ENCODE peak calls at places on chromosome 9, in ten cellular contexts. A, X, E, W, S, O, Y, Q, B and F are unnamed samples. For H3K9me3, the result is how much of the 10 kb centered on the place peaks cover.

GRCh38 chr9:133483611-133484010 is 4.7 kb upstream of the SLC2A6 start:
- DNase-seq in X (no peak), E (no peak), W (no peak), B (no peak), A (no peak), S (no peak), O (no peak), Y (no peak), Q (no peak), F (no peak)

GRCh38 chr9:70112981-70113380 is 69.3 kb downstream of the MAMDC2 start:
- DNase-seq in B (no peak), S (no peak), W (no peak), Q (no peak), X (no peak), O (no peak), E (no peak), A (no peak), Y (no peak), F (no peak)

GRCh38 chr9:75911390-75911789 is 20.9 kb downstream of the PCSK5 start:
- DNase-seq in E (no peak), W (no peak), A (no peak), O (no peak), X (no peak), S (no peak), B (no peak), Y (no peak), Q (no peak), F (no peak)

GRCh38 chr9:131045300-131046092 is 36.5 kb downstream of the LAMC3 start:
- DNase-seq in W (no peak), B (no peak), Y (no peak), Q (no peak), A (no peak), E (no peak), X (no peak), S (peak), O (no peak), F (no peak)

GRCh38 chr9:88803551-88804288 is 187.5 kb upstream of the S1PR3 start:
- DNase-seq in E (no peak), B (no peak), S (no peak), W (no peak), O (peak), X (no peak), Y (no peak), Q (no peak), A (peak), F (no peak)

GRCh38 chr9:3240651-3241268 is 285.0 kb downstream of the RFX3 start:
- DNase-seq in A (peak), B (no peak), S (peak), W (peak), Y (peak), Q (peak), E (peak), O (peak), X (peak), F (peak)

GRCh38 chr9:79685576-79685975 is 113.8 kb downstream of the TLE4 start:
- DNase-seq in A (peak), X (no peak), E (no peak), Q (peak), S (no peak), B (no peak), W (no peak), Y (no peak), O (peak), F (no peak)

GRCh38 chr9:34310205-34310604 is 18.9 kb downstream of the KIF24 start:
- DNase-seq in Y (no peak), X (no peak), B (no peak), S (no peak), E (no peak), W (no peak), Q (no peak), O (peak), A (peak), F (no peak)

GRCh38 chr9:129944501-129945116 is 98.4 kb downstream of the FNBP1 start:
- DNase-seq in B (no peak), O (no peak), Y (no peak), X (peak), Q (no peak), E (no peak), S (no peak), A (no peak), W (no peak), F (peak)

GRCh38 chr9:77307166-77307565 is 129.8 kb downstream of the VPS13A start:
- DNase-seq in Y (no peak), A (no peak), X (no peak), W (no peak), E (no peak), S (no peak), O (no peak), B (no peak), Q (peak), F (no peak)

GRCh38 chr9:35864695-35865255 is 5.4 kb downstream of the OR13J1 start:
- DNase-seq in O (no peak), W (no peak), B (no peak), A (no peak), Y (no peak), X (no peak), S (no peak), E (no peak), Q (no peak), F (no peak)
- H3K9me3 ChIP-seq in O (under half), W (under half), B (under half), A (under half), Y (under half), X (under half), S (under half), E (under half), Q (under half), F (under half)

DNA sequence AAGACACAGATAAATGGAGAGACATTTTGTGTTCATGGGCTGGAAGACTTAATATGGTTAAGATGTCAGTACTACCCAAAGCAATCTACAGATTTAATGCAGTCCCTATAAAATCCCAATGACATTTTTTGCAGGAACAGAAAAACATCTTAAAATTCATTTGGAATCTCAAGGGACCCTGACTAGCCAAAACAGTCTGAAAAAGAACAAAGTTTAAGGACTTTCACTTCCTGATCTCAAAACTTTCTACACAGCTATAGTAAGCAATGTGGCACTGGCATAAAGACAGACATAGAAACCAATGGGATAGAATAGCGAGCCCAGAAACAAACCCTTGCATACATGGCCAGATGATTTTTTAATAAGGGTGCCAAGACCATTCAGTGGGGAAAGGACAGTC is 9.7 kb upstream of the CAMSAP1 start:
- DNase-seq in B (no peak), Y (no peak), S (no peak), W (no peak), E (no peak), A (no peak), Q (no peak), O (no peak), X (no peak), F (no peak)
- H3K9me3 ChIP-seq in B (under half), Y (under half), S (half or more), W (half or more), E (under half), A (under half), Q (under half), O (under half), X (under half), F (under half)

GRCh38 chr9:124489974-124490373 is 17.2 kb downstream of the NR5A1 start:
- DNase-seq in O (no peak), B (no peak), X (no peak), Y (no peak), Q (no peak), E (no peak), A (no peak), W (no peak), S (no peak), F (no peak)
- H3K9me3 ChIP-seq in O (under half), B (under half), X (under half), Y (under half), Q (under half), E (under half), A (under half), W (under half), S (under half), F (under half)

GRCh38 chr9:19812194-19812593 is 23.4 kb upstream of the SLC24A2 start:
- DNase-seq in O (no peak), Q (no peak), W (no peak), X (no peak), S (no peak), Y (no peak), B (no peak), A (no peak), E (no peak), F (no peak)
- H3K9me3 ChIP-seq in O (under half), Q (under half), W (under half), X (under half), S (under half), Y (under half), B (under half), A (under half), E (under half), F (under half)

GRCh38 chr9:5643005-5643624 is 14.2 kb downstream of the RIC1 start:
- DNase-seq in Y (no peak), Q (no peak), W (no peak), B (no peak), E (no peak), X (no peak), O (no peak), S (no peak), A (peak), F (no peak)
- H3K9me3 ChIP-seq in Y (under half), Q (under half), W (under half), B (under half), E (under half), X (under half), O (under half), S (under half), A (under half), F (under half)

DNA sequence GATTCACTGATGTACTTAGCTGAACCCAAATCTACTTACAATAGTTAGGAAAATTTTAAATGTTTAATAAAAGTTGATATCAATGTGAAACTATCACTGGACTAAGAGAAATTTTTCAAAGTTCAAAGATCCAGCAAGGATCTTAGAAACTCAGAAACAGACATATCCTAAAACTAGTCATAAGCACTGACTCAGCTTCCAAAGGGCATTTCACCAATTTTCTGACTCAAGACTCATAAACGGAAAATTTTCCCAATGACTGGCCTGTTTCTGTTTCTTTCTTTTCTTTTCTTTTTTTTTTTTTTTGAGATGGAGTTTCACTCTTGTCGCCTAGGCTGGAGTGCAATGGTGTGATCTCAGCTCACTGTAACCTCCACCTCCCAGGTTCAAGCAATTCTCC is 66.6 kb downstream of the CDC14B start:
- DNase-seq in X (no peak), B (no peak), O (peak), Q (peak), Y (no peak), W (no peak), E (no peak), A (peak), S (no peak), F (no peak)
- H3K9me3 ChIP-seq in X (under half), B (under half), O (under half), Q (under half), Y (under half), W (under half), E (under half), A (under half), S (under half), F (under half)

GRCh38 chr9:8431505-8431904 is 631.9 kb upstream of the DMAC1 start:
- DNase-seq in W (no peak), E (no peak), A (no peak), Y (no peak), X (no peak), B (no peak), O (no peak), S (no peak), Q (no peak), F (no peak)
- H3K9me3 ChIP-seq in W (under half), E (under half), A (under half), Y (under half), X (under half), B (under half), O (under half), S (under half), Q (under half), F (under half)

GRCh38 chr9:111559000-111559610 is 34.1 kb downstream of the ZNF483 start:
- DNase-seq in Y (no peak), Q (peak), B (no peak), S (no peak), X (no peak), E (no peak), W (no peak), A (peak), O (peak), F (no peak)
- H3K9me3 ChIP-seq in Y (under half), Q (under half), B (under half), S (under half), X (under half), E (under half), W (under half), A (under half), O (under half), F (under half)